ENCODE peak calls at places on chromosomes 12 and 14, in five cellular contexts. B is SK-N-SH, D is tibial nerve, W is lower lobe of right lung, X is heart left ventricle. H is an unnamed sample.

GRCh38 chr12:131592972-131593371 is 117.9 kb upstream of the SFSWAP start:
- DNase-seq in B (no peak), X (no peak), D (no peak), W (no peak), H (no peak)

GRCh38 chr14:53696217-53696965 is 260.2 kb downstream of the BMP4 start:
- DNase-seq in B (no peak), W (no peak), X (no peak), D (no peak), H (no peak)

GRCh38 chr12:56574210-56574609 is 52.6 kb downstream of the RBMS2 start:
- DNase-seq in D (no peak), X (no peak), W (no peak), B (no peak), H (no peak)

GRCh38 chr12:113293100-113293499 is 41.8 kb downstream of the SLC8B1 start:
- DNase-seq in D (no peak), B (no peak), W (no peak), X (no peak), H (no peak)

GRCh38 chr14:97848351-97848980 is 1051.3 kb downstream of the VRK1 start:
- DNase-seq in W (no peak), B (no peak), D (no peak), X (no peak), H (no peak)

GRCh38 chr14:105500726-105501101 is 9.7 kb downstream of the TEDC1 start:
- DNase-seq in X (no peak), W (no peak), D (no peak), B (peak), H (peak)

GRCh38 chr12:3304436-3305135 is 186.4 kb upstream of the PRMT8 start:
- DNase-seq in W (no peak), D (no peak), X (no peak), B (no peak), H (no peak)

GRCh38 chr12:109169262-109169661 is 52.9 kb downstream of the ACACB start:
- DNase-seq in D (no peak), X (no peak), B (no peak), W (no peak), H (no peak)

GRCh38 chr12:101891462-101891971 is 14.1 kb downstream of the DRAM1 start:
- DNase-seq in B (no peak), W (peak), X (no peak), D (no peak), H (no peak)

GRCh38 chr12:47709277-47710048 is 3.6 kb upstream of the RPAP3 start:
- DNase-seq in D (no peak), W (no peak), X (no peak), B (no peak), H (no peak)

GRCh38 chr12:132133952-132134652 is 10.0 kb downstream of the DDX51 start:
- DNase-seq in D (no peak), W (no peak), X (peak), B (no peak), H (no peak)

GRCh38 chr14:68970096-68970612 is 8.9 kb downstream of the ACTN1 start:
- DNase-seq in D (no peak), X (no peak), W (no peak), B (no peak), H (no peak)

GRCh38 chr14:55807059-55807499 is 227.1 kb downstream of the KTN1 start:
- DNase-seq in W (peak), B (peak), D (peak), X (peak), H (no peak)

GRCh38 chr14:89190779-89191513 is 226.1 kb downstream of the FOXN3 start:
- DNase-seq in W (no peak), X (no peak), B (peak), D (no peak), H (no peak)

GRCh38 chr14:90986510-90986909 is 73.9 kb downstream of the RPS6KA5 start:
- DNase-seq in B (no peak), X (no peak), D (no peak), W (no peak), H (no peak)

GRCh38 chr12:116319851-116320621 is 42.5 kb upstream of the MED13L start:
- DNase-seq in B (peak), D (no peak), W (no peak), X (no peak), H (no peak)

GRCh38 chr12:31011746-31012567 is 61.7 kb upstream of the DDX11 start:
- DNase-seq in X (no peak), B (no peak), W (peak), D (no peak), H (no peak)

GRCh38 chr14:84520711-84521338 is 1009.1 kb upstream of the FLRT2 start:
- DNase-seq in B (no peak), W (no peak), X (no peak), D (no peak), H (no peak)

GRCh38 chr12:24948452-24948815 is 467 bp downstream of the BCAT1 start:
- DNase-seq in X (no peak), B (peak), D (no peak), W (no peak), H (no peak)

GRCh38 chr14:31024577-31025334 is 693 bp upstream of the AP4S1 start:
- DNase-seq in B (no peak), D (no peak), W (no peak), X (no peak), H (no peak)

GRCh38 chr14:96245710-96246534 is 10.1 kb upstream of the BDKRB1 start:
- DNase-seq in X (no peak), B (no peak), D (no peak), W (no peak), H (no peak)

GRCh38 chr12:125143491-125143890 is 78.3 kb downstream of the AACS start:
- DNase-seq in X (peak), B (peak), D (no peak), W (no peak), H (no peak)

GRCh38 chr12:13161172-13161571 is 35.4 kb upstream of the EMP1 start:
- DNase-seq in W (no peak), X (no peak), B (no peak), D (no peak), H (no peak)

GRCh38 chr12:116324684-116325664 is 47.5 kb upstream of the MED13L start:
- DNase-seq in B (no peak), D (no peak), X (no peak), W (no peak), H (no peak)

GRCh38 chr14:31097081-31097480 is 70.9 kb upstream of the STRN3 start:
- DNase-seq in X (no peak), B (no peak), W (no peak), D (no peak), H (no peak)

GRCh38 chr12:31234955-31235867 is 90.7 kb downstream of the SINHCAF start:
- DNase-seq in W (peak), B (peak), D (no peak), X (no peak), H (peak)

GRCh38 chr12:68521321-68521839 is 89.3 kb upstream of the RAP1B start:
- DNase-seq in D (no peak), X (no peak), B (peak), W (no peak), H (no peak)

GRCh38 chr12:86331012-86331411 is 74.8 kb upstream of the MGAT4C start:
- DNase-seq in X (no peak), D (no peak), W (no peak), B (no peak), H (no peak)

GRCh38 chr12:106901276-106901675 is 54.4 kb upstream of the TMEM263 start:
- DNase-seq in X (no peak), W (no peak), D (no peak), B (no peak), H (no peak)

GRCh38 chr12:121537814-121538698 is 42.8 kb downstream of the KDM2B start:
- DNase-seq in W (peak), B (peak), D (no peak), X (peak), H (no peak)

GRCh38 chr12:128402481-128402880 is 135.5 kb downstream of the TMEM132C start:
- DNase-seq in W (no peak), X (no peak), B (no peak), D (no peak), H (no peak)

GRCh38 chr14:32342151-32342853 is 13.2 kb downstream of the AKAP6 start:
- DNase-seq in B (no peak), D (no peak), W (no peak), X (no peak), H (no peak)

GRCh38 chr14:32349322-32349721 is 20.2 kb downstream of the AKAP6 start:
- DNase-seq in X (no peak), W (no peak), B (no peak), D (no peak), H (no peak)

GRCh38 chr14:32342854-32343200 is 13.7 kb downstream of the AKAP6 start:
- DNase-seq in B (no peak), D (no peak), W (no peak), X (no peak), H (no peak)

GRCh38 chr14:32343926-32344430 is 14.9 kb downstream of the AKAP6 start:
- DNase-seq in B (no peak), D (no peak), X (no peak), W (no peak), H (no peak)

DNA sequence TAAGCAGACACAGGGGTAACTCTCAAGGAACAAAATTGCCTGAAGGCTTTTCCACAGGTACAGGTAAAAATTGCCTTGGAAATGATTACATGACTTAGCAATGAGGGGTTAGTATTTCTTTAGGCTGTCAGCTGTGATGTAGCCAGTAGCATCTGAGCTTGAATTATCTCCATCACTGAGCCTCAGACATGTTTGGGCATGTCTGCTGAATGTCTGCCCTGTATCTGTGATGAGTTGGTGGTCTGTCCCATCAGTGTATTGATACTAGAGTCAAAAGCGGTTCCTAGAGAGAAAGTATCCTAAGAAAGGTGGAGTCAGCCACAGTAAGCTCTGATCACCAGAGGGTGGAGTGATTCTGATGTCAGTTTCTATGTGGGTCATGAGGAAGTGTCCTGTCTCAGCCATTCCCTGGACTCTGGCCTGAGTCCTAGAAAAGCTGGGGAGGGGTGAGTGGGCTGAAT is 16.2 kb downstream of the AKAP6 start:
- DNase-seq in W (no peak), D (no peak), B (no peak), X (no peak), H (peak)
- H3K27ac ChIP-seq in W (no peak), D (no peak), B (peak), X (no peak), H (peak)

DNA sequence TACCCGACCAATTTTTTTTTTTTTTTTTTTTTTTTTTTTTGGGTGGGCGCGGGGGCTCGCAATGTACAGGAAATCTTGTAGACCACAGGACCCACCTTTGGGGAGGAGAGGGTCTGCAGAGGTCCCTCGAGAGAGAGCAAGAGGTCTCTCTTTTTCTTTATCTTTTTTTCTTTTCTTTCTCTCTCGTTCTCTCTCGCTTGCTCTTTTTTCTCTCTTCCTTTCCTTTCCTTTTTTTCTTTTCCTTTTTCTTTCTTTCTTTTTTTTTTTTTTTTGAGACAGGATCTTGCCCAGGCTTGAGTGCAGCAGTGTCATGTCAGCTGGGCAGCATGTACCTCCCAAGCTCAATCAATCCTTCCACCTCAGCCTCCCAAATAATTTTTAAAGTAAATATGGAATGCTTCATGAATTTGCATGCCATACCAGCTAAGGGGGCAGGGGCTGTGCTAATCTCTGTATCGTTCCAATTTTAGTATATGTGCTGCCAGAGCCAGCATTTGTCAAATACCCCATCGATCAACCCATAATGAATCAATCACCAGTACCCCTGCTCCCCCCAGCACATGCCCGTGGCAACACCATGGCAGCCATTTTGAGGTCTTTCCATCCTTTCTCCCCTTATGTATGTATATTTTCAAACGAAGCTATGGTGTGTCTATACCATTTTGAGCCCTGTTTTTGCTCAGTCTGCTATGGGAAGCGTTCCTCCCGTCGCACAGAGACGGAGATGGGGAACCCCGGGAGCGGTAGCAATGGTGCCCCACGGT is 9.3 kb downstream of the PAPLN start:
- DNase-seq in X (no peak), W (no peak), D (no peak), B (peak), H (no peak)
- H3K4me3 ChIP-seq in X (peak), W (peak), D (peak), B (no peak), H (no peak)

GRCh38 chr12:119835068-119835467 is 42.1 kb downstream of the CIT start:
- DNase-seq in D (no peak), B (no peak), X (no peak), W (no peak), H (peak)
- TF ChIP-seq CTCF in D (no peak), B (peak), X (no peak), W (no peak), H (peak)

DNA sequence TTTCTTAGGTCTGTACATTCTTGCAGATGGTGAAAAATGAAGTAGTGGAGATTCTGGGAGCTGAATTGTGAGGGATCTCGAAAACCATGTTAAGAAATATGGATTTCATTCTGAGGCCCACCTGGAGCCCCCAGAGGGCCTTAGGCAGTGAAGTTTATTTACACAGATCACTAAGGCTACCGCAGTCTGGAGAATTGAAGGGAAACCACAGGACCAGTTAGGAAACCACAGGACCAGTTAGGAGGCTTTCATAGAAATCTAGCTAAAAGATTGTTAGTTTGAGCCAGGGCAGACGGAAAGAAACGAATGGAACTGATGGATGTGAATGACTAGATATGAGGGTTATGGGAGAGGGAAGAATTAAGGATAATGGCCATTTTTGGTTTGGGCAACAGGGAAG is 7.2 kb downstream of the CBLN3 start:
- DNase-seq in X (no peak), B (no peak), W (no peak), D (no peak), H (no peak)
- H3K27ac ChIP-seq in X (no peak), B (no peak), W (no peak), D (no peak), H (no peak)

DNA sequence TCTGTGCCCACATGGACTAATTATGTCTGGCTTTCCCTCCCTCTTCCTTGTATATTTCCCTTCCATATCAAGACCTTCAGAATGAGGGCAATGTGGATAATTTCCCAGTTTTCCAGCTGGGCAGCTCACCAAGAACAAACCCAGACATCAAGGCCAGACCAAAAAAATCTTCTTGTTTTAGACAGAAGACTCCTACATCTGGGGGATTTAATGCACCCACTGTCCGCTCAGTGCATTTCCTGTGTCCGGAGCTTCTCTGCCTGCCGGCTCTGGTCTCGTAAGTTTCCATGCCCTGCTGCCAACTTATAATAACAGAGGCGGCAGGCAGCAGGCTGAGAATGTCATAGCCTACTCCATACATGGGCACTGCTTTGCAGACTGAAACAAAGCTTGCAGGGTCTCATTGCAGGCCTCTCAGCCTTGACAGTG is 207.2 kb upstream of the BCL2L14 start:
- DNase-seq in D (no peak), W (no peak), X (no peak), B (peak), H (no peak)
- H3K4me3 ChIP-seq in D (no peak), W (no peak), X (no peak), B (no peak), H (no peak)

GRCh38 chr14:33555710-33556350 is 395.0 kb downstream of the EGLN3 start:
- DNase-seq in D (no peak), W (no peak), X (no peak), B (no peak), H (no peak)
- TF ChIP-seq CTCF in D (no peak), W (no peak), X (no peak), B (no peak), H (no peak)

GRCh38 chr12:64752833-64753238 is 6.4 kb downstream of the GNS start:
- DNase-seq in B (no peak), D (no peak), W (no peak), X (no peak), H (no peak)
- H3K27ac ChIP-seq in B (no peak), D (no peak), W (peak), X (peak), H (no peak)